ENCODE peak calls at places on chromosome 12, in ten cellular contexts. I, U, O, N, W, Y, G, Z, C and M are unnamed samples.

GRCh38 chr12:57734586-57734985 is 4.0 kb downstream of the AGAP2 start:
- DNase-seq in I (no peak), U (no peak), O (no peak), N (no peak), W (peak; percentile 43), Y (no peak), G (no peak), Z (no peak), C (no peak), M (no peak)

GRCh38 chr12:122310636-122311035 is 44.3 kb upstream of the VPS33A start:
- DNase-seq in I (no peak), U (no peak), O (no peak), N (no peak), W (no peak), Y (no peak), G (no peak), Z (no peak), C (no peak), M (no peak)

GRCh38 chr12:51187370-51187987 is 14.5 kb upstream of the TFCP2 start:
- DNase-seq in I (no peak), U (no peak), O (no peak), N (no peak), W (peak; percentile 42), Y (no peak), G (no peak), Z (no peak), C (peak; percentile 19), M (no peak)

GRCh38 chr12:124131671-124132058 is 158.7 kb downstream of the ZNF664 start:
- DNase-seq in I (no peak), U (no peak), O (no peak), N (no peak), W (no peak), Y (no peak), G (no peak), Z (no peak), C (no peak), M (no peak)

GRCh38 chr12:3335078-3335487 is 155.9 kb upstream of the PRMT8 start:
- DNase-seq in I (no peak), U (no peak), O (no peak), N (no peak), W (no peak), Y (no peak), G (no peak), Z (no peak), C (no peak), M (no peak)

GRCh38 chr12:96322720-96323119 is 77.5 kb downstream of the CDK17 start:
- DNase-seq in I (no peak), U (no peak), O (no peak), N (no peak), W (no peak), Y (no peak), G (peak; percentile 59), Z (no peak), C (no peak), M (no peak)

GRCh38 chr12:52454411-52455201 is 2.7 kb upstream of the KRT6B start:
- DNase-seq in I (no peak), U (peak; percentile 23), O (no peak), N (no peak), W (no peak), Y (no peak), G (no peak), Z (no peak), C (peak; percentile 42), M (no peak)

GRCh38 chr12:42960087-42960527 is 370.6 kb upstream of the PRICKLE1 start:
- DNase-seq in I (no peak), U (no peak), O (peak; percentile 2), N (no peak), W (no peak), Y (no peak), G (no peak), Z (no peak), C (no peak), M (no peak)

GRCh38 chr12:18320036-18320617 is 58.8 kb downstream of the PIK3C2G start:
- DNase-seq in I (peak; percentile 37), U (peak; percentile 86), O (peak; percentile 69), N (no peak), W (peak; percentile 32), Y (peak; percentile 25), G (peak; percentile 91), Z (no peak), C (peak; percentile 31), M (peak; percentile 91)

GRCh38 chr12:116659771-116660481 is 77.9 kb downstream of the SPRING1 start:
- DNase-seq in I (no peak), U (peak; percentile 28), O (peak; percentile 49), N (no peak), W (no peak), Y (no peak), G (peak; percentile 79), Z (no peak), C (no peak), M (no peak)

GRCh38 chr12:3658327-3659163 is 94.4 kb downstream of the CRACR2A start:
- DNase-seq in I (no peak), U (peak; percentile 57), O (peak; percentile 29), N (peak; percentile 26), W (peak; percentile 65), Y (no peak), G (peak; percentile 43), Z (peak; percentile 35), C (peak; percentile 75), M (peak; percentile 46)

GRCh38 chr12:26809611-26810298 is 23.2 kb downstream of the ITPR2 start:
- DNase-seq in I (no peak), U (no peak), O (no peak), N (no peak), W (no peak), Y (no peak), G (no peak), Z (no peak), C (no peak), M (no peak)

GRCh38 chr12:95473947-95474817 is at the start of gene METAP2:
- DNase-seq in I (peak; percentile 82), U (peak; percentile 98), O (peak; percentile 95), N (peak; percentile 86), W (peak; percentile 97), Y (peak; percentile 97), G (peak; percentile 96), Z (peak; percentile 97), C (peak; percentile 95), M (peak; percentile 98)

GRCh38 chr12:97556201-97556824 is 93.7 kb downstream of the RMST start:
- DNase-seq in I (no peak), U (peak; percentile 80), O (no peak), N (no peak), W (no peak), Y (no peak), G (no peak), Z (peak; percentile 46), C (no peak), M (peak; percentile 45)

GRCh38 chr12:100672075-100672592 is 98.7 kb downstream of the GAS2L3 start:
- DNase-seq in I (no peak), U (no peak), O (no peak), N (no peak), W (peak; percentile 50), Y (peak; percentile 21), G (no peak), Z (no peak), C (peak; percentile 62), M (peak; percentile 22)
- H3K4me3 ChIP-seq in I (no peak overlapping the region), U (no peak overlapping the region), O (no peak overlapping the region), N (no peak overlapping the region), W (no peak overlapping the region), Y (no peak overlapping the region), G (no peak overlapping the region), Z (no peak overlapping the region), C (no peak overlapping the region), M (no peak overlapping the region)

DNA sequence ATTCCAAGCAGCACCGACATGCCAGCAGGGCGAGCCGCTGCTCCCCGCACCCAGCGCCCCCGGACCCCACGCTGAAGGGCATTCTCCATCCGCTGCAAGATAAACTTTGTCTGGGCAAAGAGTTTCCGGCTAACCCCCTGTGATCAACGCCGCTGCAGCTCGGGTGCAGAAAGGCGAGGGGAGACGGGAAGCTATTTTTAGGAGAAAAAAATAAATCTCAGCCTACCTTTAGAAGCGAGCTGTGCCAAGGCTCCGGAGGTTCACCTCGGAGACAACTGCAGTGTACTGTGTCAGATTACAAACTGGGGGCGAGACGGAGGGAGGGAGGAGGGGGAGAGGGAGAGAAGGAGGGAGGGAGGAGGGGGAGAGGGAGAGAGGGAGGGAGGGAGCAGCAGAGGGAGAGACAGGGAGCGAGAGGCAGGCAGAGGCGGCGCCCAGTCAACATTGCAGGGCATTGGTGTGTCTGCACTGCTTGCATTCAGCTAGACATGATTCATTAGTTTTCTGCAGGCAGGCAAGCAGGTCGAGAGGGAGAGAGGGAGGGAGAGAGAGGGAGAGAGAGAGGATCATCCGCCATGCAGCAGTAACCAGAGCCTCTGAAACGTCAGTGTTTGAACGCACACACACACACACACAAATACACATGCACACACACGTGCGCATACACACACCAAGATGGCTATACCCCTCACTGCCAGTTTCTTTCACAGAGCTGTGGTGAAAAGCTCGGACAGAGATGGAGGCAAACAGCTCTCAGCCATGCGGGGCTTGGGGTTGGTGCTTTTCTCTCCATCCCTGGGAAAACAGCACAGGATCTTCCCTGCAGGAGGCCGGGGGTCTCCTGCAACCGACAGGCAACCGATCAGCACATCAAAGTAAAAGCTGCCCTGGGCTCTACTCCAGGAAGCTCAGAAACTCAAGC is at the start of gene RIMBP2:
- DNase-seq in I (no peak), U (peak; percentile 9), O (peak; percentile 1), N (no peak), W (peak; percentile 86), Y (no peak), G (peak; percentile 23), Z (no peak), C (peak; percentile 73), M (peak; percentile 45)
- H3K4me3 ChIP-seq in I (peak within 1 kb of the TSS; percentile 17), U (peak within 1 kb of the TSS; percentile 33), O (no peak within 1 kb of the TSS), N (no peak within 1 kb of the TSS), W (peak within 1 kb of the TSS; percentile 95), Y (peak within 1 kb of the TSS; percentile 34), G (peak within 1 kb of the TSS; percentile 37), Z (peak within 1 kb of the TSS; percentile 33), C (peak within 1 kb of the TSS; percentile 60), M (no peak within 1 kb of the TSS)

GRCh38 chr12:14716848-14717444 is 20.5 kb upstream of the GUCY2C start:
- DNase-seq in I (peak; percentile 2), U (peak; percentile 49), O (peak; percentile 37), N (peak; percentile 51), W (peak; percentile 49), Y (peak; percentile 22), G (peak; percentile 57), Z (peak; percentile 18), C (peak; percentile 58), M (peak; percentile 74)

GRCh38 chr12:14710632-14711324 is 14.4 kb upstream of the GUCY2C start:
- DNase-seq in I (no peak), U (no peak), O (no peak), N (no peak), W (no peak), Y (no peak), G (no peak), Z (no peak), C (no peak), M (peak; percentile 4)

DNA sequence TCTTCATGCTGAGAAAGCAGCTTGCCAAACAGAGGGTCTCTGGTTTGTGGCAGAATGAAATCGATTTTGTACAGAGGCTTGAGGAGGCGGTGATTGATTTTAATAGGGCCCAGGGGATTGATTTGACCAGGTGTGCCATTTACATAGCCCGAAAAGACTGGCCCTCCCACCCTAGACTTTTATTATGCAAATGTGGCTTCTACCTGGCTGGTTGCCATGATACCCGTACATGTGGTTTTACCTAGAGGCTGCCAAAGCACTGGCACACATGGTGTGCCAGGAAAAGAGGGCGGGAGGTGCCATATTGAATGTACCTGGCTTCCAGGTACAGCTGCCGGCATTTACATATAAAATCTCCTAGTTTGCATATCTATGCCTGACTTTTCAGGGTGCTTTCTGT is 18.0 kb upstream of the GUCY2C start:
- DNase-seq in I (no peak), U (no peak), O (no peak), N (no peak), W (no peak), Y (no peak), G (no peak), Z (no peak), C (peak; percentile 19), M (no peak)
- H3K4me3 ChIP-seq in I (no peak overlapping the region), U (no peak overlapping the region), O (no peak overlapping the region), N (no peak overlapping the region), W (no peak overlapping the region), Y (no peak overlapping the region), G (no peak overlapping the region), Z (no peak overlapping the region), C (no peak overlapping the region), M (no peak overlapping the region)

GRCh38 chr12:70774055-70774454 is 136.8 kb upstream of the PTPRB start:
- DNase-seq in I (no peak), U (no peak), O (no peak), N (no peak), W (no peak), Y (no peak), G (peak; percentile 46), Z (no peak), C (no peak), M (no peak)
- H3K4me3 ChIP-seq in I (no peak overlapping the region), U (no peak overlapping the region), O (no peak overlapping the region), N (no peak overlapping the region), W (no peak overlapping the region), Y (no peak overlapping the region), G (no peak overlapping the region), Z (no peak overlapping the region), C (no peak overlapping the region), M (no peak overlapping the region)